ENCODE peak calls at places on chromosomes 4 and X, in six cellular contexts. V is stimulated activated CD8-positive, alpha-beta memory T cell treated with anti-CD3 and anti-CD28 coated beads, Interleukin-4, amount 100 ng/mL, for 1 hour; A is activated CD8-positive, alpha-beta T cell treated with anti-CD3 and anti-CD28 coated beads, Interleukin-2, amount 10 ng/mL, durations not matched to agents 7 days and 5 days; J is DMS 273 treated with DMSO at 0.1 percent for 48 hours; T is NCI-H510A; I is AG08396. X is an unnamed sample.

GRCh38 chr4:89221175-89221867 is 86.3 kb downstream of the GPRIN3 start:
- DNase-seq in V (no peak), A (no peak), J (no peak), T (no peak), I (no peak), X (no peak)

GRCh38 chr4:29309050-29309449 is 1411.1 kb upstream of the PCDH7 start:
- DNase-seq in V (no peak), A (no peak), J (no peak), T (no peak), I (no peak), X (no peak)

GRCh38 chrX:25012433-25012735 is 3.4 kb downstream of the ARX start:
- DNase-seq in V (no peak), A (no peak), J (no peak), T (no peak), I (no peak), X (no peak)

GRCh38 chr4:101345596-101346311 is 1.6 kb downstream of the PPP3CA start:
- DNase-seq in V (peak), A (peak), J (peak), T (no peak), I (peak), X (peak)

GRCh38 chrX:49930046-49930445 is 7.7 kb downstream of the CLCN5 start:
- DNase-seq in V (no peak), A (no peak), J (peak), T (no peak), I (no peak), X (no peak)

GRCh38 chrX:40755291-40756249 is 20.2 kb upstream of the MED14 start:
- DNase-seq in V (no peak), A (no peak), J (no peak), T (no peak), I (peak), X (no peak)

GRCh38 chr4:114184901-114185300 is 205.5 kb upstream of the ARSJ start:
- DNase-seq in V (no peak), A (no peak), J (no peak), T (no peak), I (no peak), X (peak)

GRCh38 chrX:87578978-87579377 is 61.4 kb downstream of the KLHL4 start:
- DNase-seq in V (no peak), A (no peak), J (no peak), T (no peak), I (no peak), X (no peak)

GRCh38 chr4:83552924-83553323 is 17.0 kb downstream of the GPAT3 start:
- DNase-seq in V (no peak), A (no peak), J (no peak), T (no peak), I (peak), X (no peak)

GRCh38 chrX:37786666-37787337 is 6.9 kb downstream of the CYBB start:
- DNase-seq in V (no peak), A (no peak), J (no peak), T (no peak), I (no peak), X (no peak)

GRCh38 chr4:8384397-8385060 is 56.0 kb downstream of the ACOX3 start:
- DNase-seq in V (no peak), A (no peak), J (no peak), T (no peak), I (no peak), X (no peak)

GRCh38 chrX:124433186-124433585 is 86.8 kb downstream of the SH2D1A start:
- DNase-seq in V (no peak), A (no peak), J (no peak), T (no peak), I (no peak), X (no peak)

GRCh38 chr4:113293043-113293560 is 243.6 kb downstream of the ANK2 start:
- DNase-seq in V (no peak), A (no peak), J (no peak), T (no peak), I (peak), X (peak)

GRCh38 chrX:48497871-48498270 is 10.9 kb upstream of the PORCN start:
- DNase-seq in V (no peak), A (no peak), J (no peak), T (no peak), I (no peak), X (no peak)

GRCh38 chr4:4333265-4333706 is 43.2 kb downstream of the ZBTB49 start:
- DNase-seq in V (no peak), A (no peak), J (no peak), T (no peak), I (peak), X (no peak)

GRCh38 chrX:34437586-34437985 is 219.5 kb downstream of the TMEM47 start:
- DNase-seq in V (no peak), A (no peak), J (no peak), T (no peak), I (no peak), X (no peak)

GRCh38 chr4:85132117-85132516 is 165.6 kb upstream of the WDFY3 start:
- DNase-seq in V (no peak), A (no peak), J (no peak), T (no peak), I (no peak), X (no peak)

GRCh38 chr4:85901500-85901899 is 426.6 kb downstream of the ARHGAP24 start:
- DNase-seq in V (no peak), A (no peak), J (no peak), T (no peak), I (peak), X (no peak)

GRCh38 chr4:158094413-158095110 is 78.3 kb downstream of the GASK1B start:
- DNase-seq in V (no peak), A (no peak), J (no peak), T (no peak), I (no peak), X (no peak)

GRCh38 chrX:31036895-31037294 is 34.9 kb downstream of the FTHL17 start:
- DNase-seq in V (no peak), A (no peak), J (no peak), T (peak), I (peak), X (peak)

GRCh38 chrX:118520206-118520857 is 24.7 kb downstream of the DOCK11 start:
- DNase-seq in V (no peak), A (no peak), J (no peak), T (no peak), I (no peak), X (no peak)

X was measured in putamen.